ENCODE peak calls at places on chromosomes 2 and 18, in four cellular contexts. T is psoas muscle, K is WTC11, W is SK-N-SH. B is an unnamed sample.

GRCh38 chr18:70523798-70524182 is 234.9 kb downstream of the SOCS6 start:
- DNase-seq in W (no peak), K (no peak), T (no peak), B (no peak)

GRCh38 chr18:58793361-58793760 is 71.3 kb upstream of the ZNF532 start:
- DNase-seq in W (no peak), K (no peak), T (peak), B (no peak)

GRCh38 chr2:101305492-101306123 is 2.9 kb downstream of the RNF149 start:
- DNase-seq in T (no peak), K (no peak), W (no peak), B (no peak)

GRCh38 chr2:39778775-39779751 is at the start of gene THUMPD2:
- DNase-seq in T (peak), W (peak), K (peak), B (peak)

GRCh38 chr2:136527560-136527959 is 237.8 kb upstream of the THSD7B start:
- DNase-seq in K (peak), T (no peak), W (no peak), B (peak)

GRCh38 chr18:65750421-65751144 is at the start of gene CDH7:
- DNase-seq in T (no peak), K (peak), W (peak), B (peak)

GRCh38 chr18:79781331-79781941 is 16.3 kb upstream of the KCNG2 start:
- DNase-seq in K (no peak), W (peak), T (no peak), B (no peak)

GRCh38 chr2:164766931-164767330 is 74.7 kb downstream of the COBLL1 start:
- DNase-seq in K (no peak), W (no peak), T (no peak), B (no peak)

GRCh38 chr2:40165503-40165867 is 286.4 kb downstream of the SLC8A1 start:
- DNase-seq in W (no peak), T (no peak), K (no peak), B (no peak)

GRCh38 chr2:216082805-216083204 is 1.1 kb downstream of the TMEM169 start:
- DNase-seq in W (peak), T (no peak), K (no peak), B (no peak)

GRCh38 chr18:79912994-79913831 is 38.2 kb downstream of the SLC66A2 start:
- DNase-seq in W (no peak), K (no peak), T (no peak), B (no peak)

GRCh38 chr2:239267411-239267941 is 133.3 kb downstream of the HDAC4 start:
- DNase-seq in T (peak), K (no peak), W (no peak), B (no peak)

GRCh38 chr2:6556755-6557154 is 309.0 kb downstream of the CMPK2 start:
- DNase-seq in K (no peak), W (no peak), T (no peak), B (no peak)

GRCh38 chr2:207828361-207829057 is 58.8 kb upstream of the FZD5 start:
- DNase-seq in K (no peak), W (no peak), T (no peak), B (no peak)

GRCh38 chr2:3424171-3424795 is 44.8 kb downstream of the TRAPPC12 start:
- DNase-seq in W (no peak), T (no peak), K (no peak), B (no peak)

GRCh38 chr2:17821080-17821479 is 4.8 kb downstream of the MSGN1 start:
- DNase-seq in K (no peak), W (no peak), T (no peak), B (no peak)

GRCh38 chr2:70442301-70443077 is 111.1 kb downstream of the TGFA start:
- DNase-seq in W (no peak), T (no peak), K (no peak), B (no peak)

GRCh38 chr18:6022840-6023239 is 127.5 kb upstream of the TMEM200C start:
- DNase-seq in K (no peak), T (no peak), W (no peak), B (no peak)

GRCh38 chr18:8301427-8302172 is 307.6 kb upstream of the RAB12 start:
- DNase-seq in T (no peak), W (no peak), K (no peak), B (no peak)

DNA sequence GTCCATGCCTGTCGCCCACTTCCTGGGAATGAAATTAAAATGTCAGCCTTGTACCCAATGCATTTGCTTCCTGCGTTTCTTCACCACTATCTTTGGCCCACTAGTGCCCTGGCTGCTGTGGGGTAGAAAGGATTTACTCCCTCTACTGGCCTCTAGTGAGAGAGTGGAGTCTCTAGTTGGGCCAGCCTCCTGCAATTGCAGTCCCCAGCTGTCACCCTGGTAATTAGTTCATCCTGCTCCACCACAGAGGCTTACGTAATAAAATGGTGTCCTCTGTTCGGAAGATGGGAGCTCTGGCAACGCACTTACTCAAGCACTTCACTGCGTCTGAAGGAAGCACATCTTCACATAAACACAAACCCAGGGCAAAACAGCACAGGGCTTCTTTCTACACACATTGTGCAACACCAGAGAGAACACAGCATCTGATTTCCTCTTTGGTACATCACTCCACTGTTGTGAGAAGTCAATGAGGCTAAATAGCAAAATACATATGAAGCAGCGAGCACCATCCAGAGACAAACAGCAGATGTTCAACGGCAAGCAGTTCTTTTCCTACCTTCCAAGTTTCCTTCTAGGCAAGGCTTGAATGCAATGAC is 274.6 kb downstream of the LRATD1 start:
- DNase-seq in T (no peak), W (no peak), K (no peak), B (no peak)
- TF ChIP-seq CTCF in T (no peak), W (no peak), K (no peak), B (no peak)

DNA sequence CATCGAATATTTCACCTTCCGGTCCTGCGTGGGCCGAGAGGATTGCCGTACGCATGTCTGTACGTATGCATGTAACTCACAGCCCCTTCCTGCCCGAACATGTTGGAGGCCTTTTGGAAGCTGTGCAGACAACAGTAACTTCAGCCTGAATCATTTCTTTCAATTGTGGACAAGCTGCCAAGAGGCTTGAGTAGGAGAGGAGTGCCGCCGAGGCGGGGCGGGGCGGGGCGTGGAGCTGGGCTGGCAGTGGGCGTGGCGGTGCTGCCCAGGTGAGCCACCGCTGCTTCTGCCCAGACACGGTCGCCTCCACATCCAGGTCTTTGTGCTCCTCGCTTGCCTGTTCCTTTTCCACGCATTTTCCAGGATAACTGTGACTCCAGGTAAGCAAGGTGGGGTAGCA is at the start of gene SERPINB5:
- DNase-seq in W (no peak), T (no peak), K (peak), B (no peak)
- TF ChIP-seq CTCF in W (no peak), T (no peak), K (no peak), B (no peak)

GRCh38 chr2:27887830-27888229 is 2.4 kb downstream of the RBKS start:
- DNase-seq in W (no peak), K (no peak), T (no peak), B (no peak)
- TF ChIP-seq CTCF in W (no peak), K (no peak), T (no peak), B (no peak)

GRCh38 chr2:160292225-160292624 is 92.2 kb upstream of the ITGB6 start:
- DNase-seq in K (no peak), W (no peak), T (no peak), B (no peak)
- TF ChIP-seq CTCF in K (no peak), W (peak), T (no peak), B (no peak)

GRCh38 chr2:25228848-25229674 is 60.7 kb upstream of the POMC start:
- DNase-seq in K (peak), W (peak), T (peak), B (peak)
- TF ChIP-seq CTCF in K (peak), W (peak), T (peak), B (peak)

GRCh38 chr2:202831241-202831997 is 40.1 kb downstream of the ICA1L start:
- DNase-seq in W (peak), T (no peak), K (peak), B (peak)
- TF ChIP-seq CTCF in W (peak), T (peak), K (peak), B (no peak)

GRCh38 chr2:47007221-47007825 is 91.7 kb upstream of the MCFD2 start:
- DNase-seq in T (no peak), K (no peak), W (no peak), B (no peak)

GRCh38 chr2:47007826-47008225 is 92.2 kb upstream of the MCFD2 start:
- DNase-seq in T (no peak), W (no peak), K (no peak), B (no peak)

GRCh38 chr2:47005687-47006086 is 90.1 kb upstream of the MCFD2 start:
- DNase-seq in W (no peak), K (no peak), T (no peak), B (no peak)

GRCh38 chr2:47004905-47005495 is 89.4 kb upstream of the MCFD2 start:
- DNase-seq in K (no peak), T (no peak), W (no peak), B (no peak)

DNA sequence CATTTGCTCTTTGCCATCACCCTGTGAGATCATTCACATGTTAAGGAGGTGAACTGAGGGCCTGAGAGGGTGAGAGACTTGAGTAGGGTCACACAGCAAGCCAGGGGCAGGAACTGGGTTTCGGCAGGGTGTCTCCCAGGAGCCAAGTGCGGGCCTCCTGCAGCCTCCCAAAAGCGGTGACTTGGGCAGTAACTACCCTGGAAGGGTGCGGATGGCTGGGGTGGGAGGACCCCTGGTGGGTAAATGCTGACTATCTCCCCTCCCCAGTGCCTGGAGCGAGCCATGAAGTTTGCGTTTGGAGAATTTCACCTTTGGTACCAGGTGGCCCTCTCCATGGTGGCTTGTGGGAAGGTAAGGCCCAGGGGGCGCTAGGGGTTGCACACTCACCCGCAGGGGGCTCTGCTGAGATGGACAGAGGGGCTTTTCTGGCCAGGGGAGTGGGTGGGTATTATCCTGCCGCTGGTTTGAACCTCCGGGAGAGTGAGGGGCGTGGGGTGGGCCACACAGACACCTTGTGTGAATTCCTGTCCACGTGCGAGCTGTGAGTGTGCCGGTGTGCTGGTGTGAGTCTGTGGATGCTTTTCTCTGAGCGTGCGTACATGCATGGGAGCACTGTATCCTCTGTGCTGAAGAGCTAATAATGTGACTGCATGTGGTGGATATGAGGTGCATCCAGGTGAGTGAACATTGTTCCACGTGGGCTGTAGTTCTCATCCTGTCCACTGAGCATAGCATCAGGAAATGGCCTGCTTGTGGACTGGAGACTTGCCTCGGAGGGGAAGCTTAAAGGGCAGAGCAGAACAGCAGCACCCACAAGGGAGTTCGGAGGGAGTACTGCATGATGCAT is 91.0 kb upstream of the MCFD2 start:
- DNase-seq in K (no peak), W (no peak), T (no peak), B (no peak)
- TF ChIP-seq CTCF in K (no peak), W (no peak), T (no peak), B (no peak)

GRCh38 chr2:23993736-23994269 is 16.1 kb upstream of the MFSD2B start:
- DNase-seq in T (no peak), W (no peak), K (no peak), B (no peak)

GRCh38 chr2:23992931-23993330 is 17.0 kb upstream of the MFSD2B start:
- DNase-seq in W (no peak), T (no peak), K (no peak), B (no peak)

DNA sequence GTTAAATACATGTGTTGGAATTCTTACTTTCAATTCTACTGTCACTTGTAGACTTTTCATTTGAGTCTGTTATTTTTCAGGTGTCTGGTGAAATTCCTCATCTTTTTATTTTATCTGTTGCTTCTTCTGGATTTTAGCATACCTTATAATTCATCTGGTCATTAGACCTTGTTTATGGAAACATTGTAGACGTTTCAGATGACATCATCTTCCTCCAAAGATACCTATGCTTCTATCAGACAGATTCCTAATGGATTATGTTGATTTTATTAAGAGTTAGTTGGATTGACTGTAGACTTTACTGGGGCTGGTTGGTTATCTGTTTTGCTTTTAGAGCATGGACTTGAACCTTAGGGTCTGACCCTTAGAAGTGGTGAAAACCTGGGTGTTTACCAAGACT is 15.3 kb upstream of the MFSD2B start:
- DNase-seq in T (no peak), W (no peak), K (no peak), B (no peak)
- TF ChIP-seq CTCF in T (no peak), W (no peak), K (no peak), B (no peak)

GRCh38 chr2:178187861-178188260 is 6.5 kb upstream of the OSBPL6 start:
- DNase-seq in T (no peak), K (no peak), W (no peak), B (no peak)
- TF ChIP-seq CTCF in T (no peak), K (no peak), W (no peak), B (no peak)

DNA sequence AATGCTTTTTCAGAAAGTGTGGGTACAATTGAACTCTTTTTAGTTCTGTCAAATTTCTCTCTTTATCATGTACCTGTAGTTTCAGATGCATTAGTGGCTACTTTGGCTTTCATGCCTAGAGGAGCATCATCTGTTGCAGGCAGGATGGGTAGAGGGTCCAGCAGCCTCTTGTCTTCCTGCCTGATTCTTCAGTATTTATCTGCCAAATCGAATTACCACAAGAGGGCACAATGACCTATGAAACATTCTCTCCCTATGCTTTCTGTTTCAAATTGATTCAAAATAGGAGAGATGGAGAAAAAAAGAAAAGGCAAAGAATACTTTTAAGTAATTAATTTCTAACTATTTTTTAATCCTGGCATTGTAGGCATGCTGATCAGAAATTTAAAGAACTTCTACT is 477.2 kb downstream of the TRIB2 start:
- DNase-seq in T (no peak), K (no peak), W (peak), B (peak)
- TF ChIP-seq CTCF in T (no peak), K (no peak), W (peak), B (peak)

B was measured in endothelial cell.